ENCODE peak calls at places on chromosomes 7 and 10, in nine cellular contexts. N is heart left ventricle, W is tibial nerve, C is adrenal gland, I is IMR-90, S is Peyer's patch, J is spleen, Q is ovary, R is HCT116. L is an unnamed sample. For H3K27me3, the result is how much of the 10 kb centered on the place peaks cover.

GRCh38 chr10:117503170-117503885 is 39.2 kb upstream of the EMX2 start:
- DNase-seq in Q (peak), J (no peak), N (no peak), I (no peak), R (no peak), W (no peak), S (no peak), C (peak), L (no peak)

GRCh38 chr7:78082556-78082955 is 284.0 kb downstream of the PHTF2 start:
- DNase-seq in J (no peak), C (no peak), N (no peak), R (no peak), W (no peak), I (no peak), S (no peak), Q (no peak), L (no peak)

GRCh38 chr7:76272872-76273271 is 29.6 kb upstream of the HSPB1 start:
- DNase-seq in Q (no peak), S (no peak), C (no peak), J (no peak), I (no peak), N (no peak), W (no peak), R (no peak), L (no peak)

GRCh38 chr7:73774923-73775322 is 4.9 kb upstream of the CLDN3 start:
- DNase-seq in J (no peak), C (no peak), W (no peak), Q (no peak), S (no peak), N (no peak), I (peak), R (no peak), L (no peak)

GRCh38 chr10:100930368-100930767 is 17.6 kb downstream of the SLF2 start:
- DNase-seq in Q (no peak), C (no peak), I (peak), J (no peak), W (no peak), N (no peak), S (no peak), R (no peak), L (no peak)

GRCh38 chr10:134743-135600 is at the start of gene ZMYND11:
- DNase-seq in W (peak), J (peak), S (peak), C (peak), Q (peak), I (peak), N (peak), R (no peak), L (peak)

GRCh38 chr7:108020585-108020984 is 17.6 kb upstream of the LAMB1 start:
- DNase-seq in Q (no peak), R (no peak), I (no peak), J (no peak), S (no peak), N (no peak), C (no peak), W (no peak), L (no peak)

GRCh38 chr10:12041766-12042408 is 722 bp downstream of the UPF2 start:
- DNase-seq in W (no peak), N (no peak), I (peak), C (peak), R (no peak), J (no peak), S (peak), Q (no peak), L (peak)

GRCh38 chr10:71066600-71066999 is 145.8 kb upstream of the UNC5B start:
- DNase-seq in J (no peak), I (no peak), C (no peak), W (no peak), S (no peak), N (no peak), R (no peak), Q (no peak), L (no peak)

GRCh38 chr7:105391429-105391828 is 2.7 kb upstream of the SRPK2 start:
- DNase-seq in N (no peak), S (no peak), J (no peak), W (no peak), C (no peak), Q (no peak), I (no peak), R (no peak), L (no peak)

GRCh38 chr7:105389889-105390288 is 1.2 kb upstream of the SRPK2 start:
- DNase-seq in I (no peak), Q (no peak), J (no peak), W (no peak), N (no peak), R (no peak), C (no peak), S (no peak), L (no peak)

GRCh38 chr7:105387621-105388372 is 924 bp downstream of the SRPK2 start:
- DNase-seq in Q (peak), J (peak), W (peak), C (peak), N (peak), I (peak), R (no peak), S (peak), L (peak)

GRCh38 chr7:105389090-105389650 is 449 bp upstream of the SRPK2 start:
- DNase-seq in W (no peak), Q (peak), S (peak), I (peak), N (peak), J (no peak), C (peak), R (peak), L (peak)

GRCh38 chr7:105388373-105389089 is at the start of gene SRPK2:
- DNase-seq in Q (peak), J (peak), C (peak), N (peak), W (peak), R (no peak), I (peak), S (peak), L (peak)
- TF ChIP-seq POLR2A in Q (peak), J (no peak), C (no peak), N (no peak), W (no peak), R (no peak), I (peak), S (no peak), L (peak)

DNA sequence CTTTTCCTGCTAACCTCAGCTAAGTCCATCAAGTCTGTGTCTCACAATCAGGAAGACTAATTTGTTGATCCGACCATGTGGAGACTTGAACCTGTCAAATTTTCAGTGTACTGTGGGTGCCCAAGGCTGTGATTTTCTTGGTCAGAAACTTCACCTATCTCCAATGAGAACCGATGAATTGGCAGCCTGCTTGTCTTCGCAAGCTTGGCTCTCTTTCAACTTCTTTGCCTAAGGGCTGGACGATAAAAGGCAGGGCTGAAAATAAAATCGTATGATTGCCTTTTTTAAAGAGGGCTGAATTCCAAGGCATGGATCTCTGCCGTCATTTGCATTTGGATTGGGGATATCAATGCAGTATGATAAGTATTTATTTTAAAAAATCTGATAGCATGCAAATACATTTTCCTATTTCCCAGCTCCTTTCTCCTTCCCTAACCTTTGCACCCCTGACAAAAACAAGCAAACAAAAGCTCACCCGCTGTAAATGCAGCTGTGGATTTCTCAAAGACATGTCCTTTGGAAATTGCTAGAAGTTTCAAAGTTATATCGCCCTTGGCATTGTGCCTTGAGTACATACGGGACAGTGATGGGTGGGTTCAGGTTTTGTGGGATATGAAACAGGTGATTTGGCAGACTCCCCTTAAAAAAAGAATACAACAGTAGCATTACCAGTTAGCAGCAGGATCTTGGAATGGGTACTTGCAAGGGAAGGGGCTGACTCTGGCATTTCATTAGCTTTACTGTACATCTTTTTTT is 80.6 kb downstream of the NPTX2 start:
- DNase-seq in R (no peak), J (no peak), C (no peak), Q (no peak), W (no peak), N (no peak), S (no peak), I (no peak), L (peak)
- H3K27me3 ChIP-seq in R (under half), J (under half), C (under half), Q (under half), W (under half), N (under half), S (under half), I (under half), L (under half)

GRCh38 chr10:27153855-27154198 is 357 bp downstream of the YME1L1 start:
- DNase-seq in N (no peak), J (no peak), Q (no peak), I (peak), R (no peak), C (peak), W (peak), S (no peak), L (no peak)

GRCh38 chr10:27153325-27153724 is 859 bp downstream of the YME1L1 start:
- DNase-seq in N (no peak), W (no peak), J (no peak), Q (no peak), C (no peak), S (no peak), R (no peak), I (no peak), L (no peak)

GRCh38 chr10:27150261-27150660 is 3.9 kb downstream of the YME1L1 start:
- DNase-seq in R (no peak), S (no peak), C (no peak), W (no peak), N (no peak), I (no peak), J (no peak), Q (no peak), L (no peak)

GRCh38 chr10:27155073-27155754 is at the start of gene MASTL:
- DNase-seq in I (peak), W (peak), N (peak), R (peak), S (peak), C (peak), J (peak), Q (peak), L (peak)

GRCh38 chr10:27152687-27153086 is 1.5 kb downstream of the YME1L1 start:
- DNase-seq in N (no peak), W (no peak), S (no peak), C (no peak), I (no peak), Q (no peak), R (no peak), J (no peak), L (no peak)
- TF ChIP-seq CTCF in N (no peak), W (no peak), S (no peak), C (no peak), I (no peak), Q (no peak), R (no peak), J (no peak), L (no peak)

DNA sequence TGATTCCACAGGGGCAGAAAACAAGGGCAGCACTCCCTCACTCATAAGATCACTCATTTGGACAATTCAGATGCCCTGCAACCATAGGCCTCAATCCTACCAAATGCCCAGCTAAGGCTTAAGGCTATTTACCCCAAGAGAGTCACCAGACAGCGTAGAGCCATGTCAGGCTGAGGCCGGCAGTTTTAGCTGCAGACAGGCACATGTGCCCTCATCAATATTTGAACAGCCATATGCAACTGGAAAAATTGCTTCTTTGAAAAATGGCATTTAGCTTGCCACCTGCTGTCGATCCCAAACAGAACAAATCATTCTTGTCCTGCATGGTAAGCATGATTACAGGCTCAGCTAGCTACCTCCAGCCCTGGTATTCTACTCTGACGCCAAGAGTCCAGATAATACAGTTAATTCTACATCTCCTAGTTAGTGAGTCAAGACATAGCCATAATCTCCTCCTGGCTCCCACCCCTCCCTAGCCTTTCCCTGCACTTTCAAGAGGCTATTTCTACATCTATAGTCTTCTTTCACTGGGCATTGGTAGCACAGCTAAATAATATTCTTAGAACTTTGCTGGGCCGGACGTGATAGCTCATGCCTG is 7.7 kb downstream of the CREB3L2 start:
- DNase-seq in N (no peak), Q (peak), S (no peak), J (no peak), W (no peak), I (no peak), C (no peak), R (no peak), L (peak)
- TF ChIP-seq POLR2A in N (no peak), Q (no peak), S (no peak), J (no peak), W (no peak), I (no peak), C (no peak), R (no peak), L (no peak)

GRCh38 chr7:128350708-128351295 is 7.1 kb upstream of the RBM28 start:
- DNase-seq in W (no peak), N (no peak), R (no peak), I (no peak), C (no peak), S (no peak), J (no peak), Q (no peak), L (no peak)

GRCh38 chr7:128351296-128352123 is 7.8 kb upstream of the RBM28 start:
- DNase-seq in Q (no peak), W (no peak), C (no peak), S (no peak), R (no peak), J (peak), N (peak), I (no peak), L (no peak)

GRCh38 chr7:128352636-128353035 is 8.9 kb downstream of the PRRT4 start:
- DNase-seq in C (no peak), J (no peak), W (no peak), Q (no peak), R (no peak), N (no peak), S (no peak), I (no peak), L (no peak)

GRCh38 chr7:128353189-128353588 is 8.3 kb downstream of the PRRT4 start:
- DNase-seq in N (no peak), C (no peak), R (no peak), W (no peak), Q (no peak), I (no peak), S (no peak), J (no peak), L (no peak)

DNA sequence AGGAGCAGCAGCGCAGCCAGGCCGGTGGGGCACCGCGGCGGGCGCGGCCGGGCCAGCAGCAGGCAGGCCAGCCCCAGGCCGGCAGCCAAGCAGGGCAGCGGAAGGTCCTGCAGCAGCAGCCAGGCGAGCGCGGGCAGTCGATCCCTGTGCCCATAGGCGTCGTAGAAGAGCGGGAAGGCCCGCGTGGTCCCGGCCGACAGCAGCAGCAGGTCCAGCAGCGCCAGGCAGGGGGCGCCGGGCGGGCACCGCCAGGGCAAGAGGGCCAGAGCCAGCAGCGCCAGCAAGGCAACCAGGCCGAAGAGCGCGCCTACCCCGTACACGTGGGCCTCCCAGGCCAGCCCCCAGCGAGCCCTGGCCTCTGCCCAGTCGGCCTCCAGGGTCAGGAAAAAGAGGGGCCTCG is 8.4 kb upstream of the RBM28 start:
- DNase-seq in C (peak), R (no peak), Q (no peak), W (no peak), N (peak), S (no peak), J (peak), I (peak), L (peak)
- H3K27me3 ChIP-seq in C (under half), R (under half), Q (under half), W (under half), N (under half), S (under half), J (under half), I (half or more), L (under half)

DNA sequence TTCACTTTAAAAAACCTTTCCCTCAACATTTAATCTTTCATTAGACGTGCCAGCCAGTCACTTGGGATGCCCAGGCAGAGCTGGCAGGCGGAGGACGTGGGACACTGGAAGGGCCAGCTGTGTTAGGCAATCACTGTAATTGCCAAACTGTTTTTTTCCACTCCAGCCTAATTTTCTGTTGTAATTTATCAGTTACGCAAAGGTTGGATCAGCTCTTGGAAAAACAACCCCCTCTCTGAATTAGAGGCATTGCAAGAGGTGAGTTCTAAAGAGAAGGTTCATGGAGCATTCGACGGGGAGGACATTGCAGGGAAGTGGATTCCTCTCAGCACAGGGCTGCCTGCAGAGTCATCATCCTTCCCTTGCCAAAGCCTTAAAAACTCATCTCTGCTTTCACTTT is 272.5 kb upstream of the RNF32 start:
- DNase-seq in N (no peak), J (no peak), R (no peak), C (peak), Q (no peak), I (no peak), S (no peak), W (no peak), L (no peak)
- TF ChIP-seq CTCF in N (no peak), J (no peak), R (no peak), C (no peak), Q (no peak), I (no peak), S (no peak), W (no peak), L (no peak)

GRCh38 chr10:103192451-103193106 is 493 bp downstream of the NT5C2 start:
- DNase-seq in J (peak), Q (peak), R (peak), S (peak), I (peak), N (peak), W (peak), C (peak), L (peak)
- TF ChIP-seq POLR2A in J (no peak), Q (no peak), R (no peak), S (peak), I (no peak), N (no peak), W (no peak), C (peak), L (peak)

GRCh38 chr7:134534633-134535032 is 7.3 kb downstream of the AKR1B10 start:
- DNase-seq in S (no peak), C (no peak), I (no peak), W (no peak), J (no peak), Q (no peak), N (no peak), R (no peak), L (no peak)

GRCh38 chr7:134535919-134536299 is 8.5 kb downstream of the AKR1B10 start:
- DNase-seq in N (no peak), Q (no peak), S (no peak), I (no peak), W (no peak), J (no peak), R (no peak), C (no peak), L (no peak)

GRCh38 chr7:134535272-134535918 is 8.0 kb downstream of the AKR1B10 start:
- DNase-seq in J (no peak), W (peak), N (no peak), S (no peak), C (no peak), R (no peak), Q (no peak), I (no peak), L (no peak)

GRCh38 chr7:134542195-134542771 is 6.6 kb upstream of the AKR1B15 start:
- DNase-seq in C (no peak), J (no peak), Q (no peak), W (no peak), R (no peak), I (no peak), S (no peak), N (no peak), L (no peak)

DNA sequence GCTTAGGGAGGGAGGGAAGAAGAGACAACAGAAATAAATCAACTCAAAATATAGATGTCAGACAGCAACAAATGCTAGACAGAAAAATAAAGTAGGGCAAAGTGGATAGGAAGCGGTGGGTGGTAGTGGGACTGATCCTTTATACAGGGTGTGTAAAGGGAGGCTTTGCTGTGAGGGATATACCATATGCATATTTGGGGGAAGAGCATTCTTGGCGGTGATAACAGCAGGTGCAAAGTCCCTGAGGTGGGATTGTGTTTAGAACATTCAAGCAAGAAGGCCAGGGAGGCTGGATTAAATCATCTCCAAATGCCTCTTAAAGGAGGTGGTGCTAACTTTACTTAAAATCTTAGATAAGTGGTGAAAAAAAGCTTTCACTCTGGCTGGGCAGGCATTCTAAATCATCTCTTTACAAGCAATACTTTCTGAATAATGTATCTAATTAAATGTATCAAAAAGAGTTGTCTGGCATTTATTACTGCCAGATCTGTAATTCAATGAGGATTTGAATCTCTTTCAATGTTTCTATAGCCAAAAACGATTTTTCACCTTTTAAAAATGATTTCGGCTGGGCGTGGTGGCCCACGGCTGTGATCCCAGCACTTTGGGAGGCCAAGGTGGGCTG is 9.4 kb upstream of the AKR1B15 start:
- DNase-seq in R (no peak), C (no peak), N (no peak), W (no peak), Q (no peak), S (no peak), I (no peak), J (no peak), L (no peak)
- H3K27me3 ChIP-seq in R (under half), C (under half), N (under half), W (under half), Q (under half), S (under half), I (under half), J (under half), L (under half)

GRCh38 chr10:92574545-92575377 is 868 bp upstream of the IDE start:
- DNase-seq in C (no peak), S (no peak), J (no peak), Q (no peak), I (peak), N (no peak), R (no peak), W (no peak), L (no peak)
- TF ChIP-seq CTCF in C (no peak), S (no peak), J (peak), Q (no peak), I (no peak), N (no peak), R (no peak), W (no peak), L (peak)